ENCODE peak calls at places on chromosomes 1 and 21, in seven cellular contexts. L is Panc1, J is neural progenitor cell, D is lung, B is A673, O is heart right ventricle, V is OCI-LY7. Q is an unnamed sample.

GRCh38 chr1:214107322-214108096 is 119.7 kb downstream of the PROX1 start:
- DNase-seq in L (no peak), J (no peak), D (no peak), B (no peak), O (peak; percentile 68), V (no peak), Q (no peak)

GRCh38 chr1:42419449-42419848 is 36.4 kb downstream of the ZMYND12 start:
- DNase-seq in L (no peak), J (no peak), D (no peak), B (no peak), O (peak; percentile 82), V (no peak), Q (no peak)

GRCh38 chr1:21857840-21858670 is 46.0 kb downstream of the LDLRAD2 start:
- DNase-seq in L (no peak), J (no peak), D (no peak), B (no peak), O (no peak), V (no peak), Q (no peak)

GRCh38 chr1:244858357-244858756 is 6.0 kb downstream of the HNRNPU start:
- DNase-seq in L (no peak), J (no peak), D (no peak), B (no peak), O (no peak), V (no peak), Q (no peak)

GRCh38 chr21:38903578-38904193 is 98.0 kb downstream of the ETS2 start:
- DNase-seq in L (no peak), J (peak; percentile 15), D (no peak), B (no peak), O (no peak), V (no peak), Q (peak; percentile 91)

GRCh38 chr1:27575861-27576331 is 28.0 kb downstream of the AHDC1 start:
- DNase-seq in L (no peak), J (peak; percentile 83), D (peak; percentile 67), B (no peak), O (peak; percentile 82), V (no peak), Q (no peak)

GRCh38 chr1:204684551-204685235 is 845 bp downstream of the LRRN2 start:
- DNase-seq in L (no peak), J (peak; percentile 58), D (no peak), B (no peak), O (peak; percentile 12), V (no peak), Q (no peak)

GRCh38 chr1:15538750-15539149 is 12.1 kb downstream of the DNAJC16 start:
- DNase-seq in L (no peak), J (no peak), D (no peak), B (no peak), O (no peak), V (no peak), Q (no peak)

GRCh38 chr1:198575715-198576641 is 35.5 kb upstream of the ATP6V1G3 start:
- DNase-seq in L (no peak), J (no peak), D (no peak), B (no peak), O (no peak), V (no peak), Q (no peak)

GRCh38 chr1:61930246-61930645 is 188.0 kb downstream of the PATJ start:
- DNase-seq in L (no peak), J (no peak), D (no peak), B (no peak), O (no peak), V (no peak), Q (no peak)

GRCh38 chr1:241411776-241412338 is 54.9 kb upstream of the RGS7 start:
- DNase-seq in L (no peak), J (no peak), D (no peak), B (no peak), O (no peak), V (no peak), Q (no peak)

GRCh38 chr21:46018615-46019014 is 37.0 kb downstream of the COL6A1 start:
- DNase-seq in L (no peak), J (no peak), D (no peak), B (no peak), O (no peak), V (no peak), Q (no peak)

GRCh38 chr1:171152533-171152932 is 32.6 kb upstream of the FMO2 start:
- DNase-seq in L (no peak), J (no peak), D (no peak), B (peak; percentile 34), O (peak; percentile 26), V (no peak), Q (no peak)

GRCh38 chr1:199701731-199702130 is 325.8 kb upstream of the NR5A2 start:
- DNase-seq in L (no peak), J (no peak), D (no peak), B (no peak), O (no peak), V (no peak), Q (no peak)

GRCh38 chr1:201511925-201512539 is 5.1 kb upstream of the CSRP1 start:
- DNase-seq in L (no peak), J (peak; percentile 54), D (peak; percentile 83), B (peak; percentile 64), O (peak; percentile 80), V (peak; percentile 62), Q (no peak)

GRCh38 chr1:203271018-203271743 is 34.1 kb upstream of the BTG2 start:
- DNase-seq in L (no peak), J (peak; percentile 69), D (peak; percentile 84), B (peak; percentile 86), O (peak; percentile 79), V (peak; percentile 88), Q (no peak)

GRCh38 chr1:3240524-3241235 is 171.7 kb downstream of the PRDM16 start:
- DNase-seq in L (no peak), J (no peak), D (no peak), B (no peak), O (no peak), V (no peak), Q (no peak)

GRCh38 chr1:211606327-211606913 is 27.5 kb upstream of the SLC30A1 start:
- DNase-seq in L (no peak), J (no peak), D (no peak), B (no peak), O (no peak), V (no peak), Q (no peak)

GRCh38 chr1:62040450-62040849 is 154.2 kb upstream of the L1TD1 start:
- DNase-seq in L (no peak), J (no peak), D (no peak), B (no peak), O (no peak), V (no peak), Q (no peak)

GRCh38 chr1:68706639-68707317 is 209.9 kb upstream of the DEPDC1 start:
- DNase-seq in L (no peak), J (no peak), D (no peak), B (no peak), O (no peak), V (no peak), Q (no peak)

GRCh38 chr1:178121883-178122282 is 28.0 kb downstream of the RASAL2 start:
- DNase-seq in L (no peak), J (peak; percentile 43), D (no peak), B (no peak), O (no peak), V (no peak), Q (no peak)

GRCh38 chr1:116766616-116767469 is 12.6 kb downstream of the CD2 start:
- DNase-seq in L (no peak), J (no peak), D (no peak), B (no peak), O (no peak), V (no peak), Q (no peak)

GRCh38 chr21:24894324-24894723 is 713.0 kb downstream of the MRPL39 start:
- DNase-seq in L (no peak), J (no peak), D (no peak), B (no peak), O (no peak), V (no peak), Q (no peak)

DNA sequence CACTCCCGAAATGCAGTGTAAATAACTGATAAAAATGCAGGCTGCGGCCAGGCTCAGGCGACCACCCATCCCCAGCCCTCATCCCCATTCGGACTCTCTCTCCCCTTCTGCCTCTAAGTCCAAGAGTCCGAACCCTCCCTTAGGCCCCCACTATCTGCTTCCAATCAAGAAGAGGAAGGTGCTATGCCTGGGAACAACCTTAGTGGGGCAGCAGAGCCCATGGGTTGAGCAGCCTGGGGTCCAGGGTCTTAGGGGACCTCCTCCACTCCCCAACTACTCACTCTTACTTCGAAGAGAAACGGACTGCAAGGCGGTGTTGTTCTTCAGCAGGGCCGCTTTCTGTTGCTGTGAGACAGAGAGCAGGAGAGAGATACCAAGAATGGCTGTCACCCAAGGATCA is 12.2 kb downstream of the ARHGEF2 start:
- DNase-seq in L (no peak), J (peak; percentile 48), D (no peak), B (no peak), O (no peak), V (no peak), Q (no peak)
- TF ChIP-seq CTCF in L (no peak), J (peak; percentile 49), D (no peak), B (peak; percentile 36), O (no peak), V (peak; percentile 65), Q (peak; percentile 27)

GRCh38 chr1:98796049-98796448 is 134.5 kb downstream of the SNX7 start:
- DNase-seq in L (no peak), J (no peak), D (no peak), B (no peak), O (no peak), V (no peak), Q (no peak)

GRCh38 chr1:98793136-98793535 is 131.6 kb downstream of the SNX7 start:
- DNase-seq in L (no peak), J (no peak), D (no peak), B (no peak), O (no peak), V (no peak), Q (no peak)

GRCh38 chr1:98791498-98791897 is 130.0 kb downstream of the SNX7 start:
- DNase-seq in L (no peak), J (no peak), D (no peak), B (no peak), O (no peak), V (no peak), Q (no peak)

GRCh38 chr1:98794196-98794886 is 132.8 kb downstream of the SNX7 start:
- DNase-seq in L (peak; percentile 30), J (peak; percentile 72), D (peak; percentile 39), B (peak; percentile 73), O (peak; percentile 30), V (peak; percentile 58), Q (peak; percentile 25)

DNA sequence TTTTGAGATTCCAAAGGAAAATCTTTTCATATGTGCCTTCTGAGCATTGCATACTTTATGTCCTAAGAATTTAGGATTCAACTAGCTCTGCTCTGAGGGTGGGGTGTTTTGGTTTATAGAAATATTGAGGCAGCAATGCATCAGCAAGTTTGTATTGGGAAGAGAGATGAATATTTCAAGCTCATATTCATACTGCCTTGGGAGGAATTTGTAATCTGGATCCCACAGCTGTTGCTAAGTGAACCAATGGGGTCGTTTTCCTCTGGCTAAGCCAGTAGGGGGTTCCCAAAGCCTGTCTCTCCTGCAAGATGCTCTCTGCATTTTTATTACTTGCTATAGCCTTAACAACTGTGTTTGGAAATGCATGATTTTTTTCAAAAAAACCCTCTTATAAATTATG is 130.6 kb downstream of the SNX7 start:
- DNase-seq in L (no peak), J (no peak), D (no peak), B (no peak), O (no peak), V (no peak), Q (no peak)
- TF ChIP-seq CTCF in L (no peak), J (peak; percentile 14), D (no peak), B (no peak), O (no peak), V (no peak), Q (no peak)

GRCh38 chr1:9246841-9247785 is 12.5 kb downstream of the H6PD start:
- DNase-seq in L (no peak), J (no peak), D (no peak), B (no peak), O (no peak), V (no peak), Q (no peak)
- TF ChIP-seq CTCF in L (no peak), J (peak; percentile 18), D (no peak), B (no peak), O (no peak), V (peak; percentile 19), Q (no peak)

GRCh38 chr1:43819354-43819753 is 112.0 kb downstream of the ST3GAL3 start:
- DNase-seq in L (no peak), J (no peak), D (no peak), B (no peak), O (no peak), V (no peak), Q (no peak)
- TF ChIP-seq CTCF in L (no peak), J (no peak), D (no peak), B (no peak), O (no peak), V (no peak), Q (no peak)

Q was measured in keratinocyte.